ENCODE peak calls at places on chromosomes 12 and 14, in four cellular contexts. R, M, V and O are unnamed samples.

GRCh38 chr12:126191949-126192348 is 1126.7 kb downstream of the AACS start:
- DNase-seq in R (no peak), M (no peak), V (no peak), O (no peak)

GRCh38 chr14:64704145-64704742 is at the start of gene PLEKHG3:
- DNase-seq in R (no peak), M (peak), V (peak), O (no peak)

GRCh38 chr14:103518416-103519042 is 4.1 kb downstream of the CKB start:
- DNase-seq in R (no peak), M (peak), V (peak), O (peak)

GRCh38 chr12:116148844-116149243 is 128.6 kb downstream of the MED13L start:
- DNase-seq in R (no peak), M (no peak), V (no peak), O (no peak)

GRCh38 chr14:36105401-36105800 is 71.1 kb downstream of the PTCSC3 start:
- DNase-seq in R (no peak), M (peak), V (no peak), O (no peak)

GRCh38 chr12:18284461-18284860 is 23.1 kb downstream of the PIK3C2G start:
- DNase-seq in R (no peak), M (no peak), V (no peak), O (no peak)

GRCh38 chr12:47652491-47653234 is 53.2 kb downstream of the RPAP3 start:
- DNase-seq in R (no peak), M (no peak), V (no peak), O (no peak)

GRCh38 chr12:15738438-15739015 is 50.7 kb downstream of the EPS8 start:
- DNase-seq in R (no peak), M (no peak), V (no peak), O (no peak)

GRCh38 chr12:87165733-87166375 is 863.3 kb downstream of the C12orf50 start:
- DNase-seq in R (no peak), M (no peak), V (no peak), O (no peak)

GRCh38 chr14:75274899-75275569 is 3.6 kb upstream of the FOS start:
- DNase-seq in R (no peak), M (no peak), V (peak), O (no peak)

GRCh38 chr12:114662512-114663177 is 21.3 kb downstream of the TBX3 start:
- DNase-seq in R (peak), M (peak), V (peak), O (peak)

GRCh38 chr12:94673951-94674570 is 23.7 kb upstream of the TMCC3 start:
- DNase-seq in R (no peak), M (no peak), V (no peak), O (no peak)

GRCh38 chr12:56839489-56840442 is 76.6 kb downstream of the HSD17B6 start:
- DNase-seq in R (no peak), M (peak), V (peak), O (no peak)

GRCh38 chr12:43309845-43310405 is 242.1 kb downstream of the ADAMTS20 start:
- DNase-seq in R (no peak), M (no peak), V (no peak), O (no peak)

GRCh38 chr12:72219937-72220336 is 52.2 kb upstream of the TRHDE start:
- DNase-seq in R (no peak), M (no peak), V (no peak), O (no peak)

GRCh38 chr14:58491593-58491992 is 64.1 kb downstream of the KIAA0586 start:
- DNase-seq in R (no peak), M (no peak), V (no peak), O (no peak)

GRCh38 chr14:50542941-50543418 is 10.6 kb upstream of the MAP4K5 start:
- DNase-seq in R (no peak), M (no peak), V (peak), O (no peak)

GRCh38 chr12:132634411-132634990 is 15.9 kb downstream of the P2RX2 start:
- DNase-seq in R (no peak), M (no peak), V (no peak), O (no peak)

GRCh38 chr14:92105845-92106094 is 612 bp downstream of the ATXN3 start:
- DNase-seq in R (no peak), M (no peak), V (peak), O (no peak)

GRCh38 chr12:123916729-123917128 is 55.9 kb downstream of the CCDC92 start:
- DNase-seq in R (peak), M (no peak), V (peak), O (no peak)

GRCh38 chr14:69558774-69559173 is 15.9 kb downstream of the CCDC177 start:
- DNase-seq in R (no peak), M (no peak), V (no peak), O (no peak)

GRCh38 chr12:129075451-129076208 is 222.4 kb downstream of the GLT1D1 start:
- DNase-seq in R (no peak), M (no peak), V (no peak), O (no peak)

GRCh38 chr14:73786942-73787759 is 64.5 kb upstream of the PTGR2 start:
- DNase-seq in R (no peak), M (peak), V (peak), O (no peak)

GRCh38 chr14:65906948-65907347 is 494.4 kb downstream of the FUT8 start:
- DNase-seq in R (no peak), M (no peak), V (no peak), O (no peak)

GRCh38 chr14:71529855-71530254 is 402.4 kb upstream of the RGS6 start:
- DNase-seq in R (no peak), M (no peak), V (no peak), O (no peak)